ENCODE peak calls at places on chromosomes 4 and X, in nine cellular contexts. I is AG08395; M is germinal center; T is upper lobe of right lung; Q is NCI-H1930; O is neuronal stem cell; R is naive thymus-derived CD8-positive, alpha-beta T cell; B is HCEC 1CT; V is GM04503. E is an unnamed sample.

GRCh38 chr4:4836044-4836443 is 23.4 kb upstream of the MSX1 start:
- DNase-seq in O (no peak), B (no peak), M (no peak), V (no peak), R (no peak), Q (no peak), T (peak), I (no peak), E (no peak)

GRCh38 chr4:53592128-53592527 is 842 bp upstream of the LNX1 start:
- DNase-seq in V (no peak), O (no peak), M (no peak), R (no peak), B (no peak), I (no peak), T (no peak), Q (no peak), E (no peak)

GRCh38 chrX:153477039-153477438 is 6.7 kb upstream of the HAUS7 start:
- DNase-seq in M (no peak), V (no peak), I (peak), T (no peak), Q (no peak), B (peak), R (no peak), O (no peak), E (no peak)

GRCh38 chrX:127519323-127519722 is 532.9 kb downstream of the ACTRT1 start:
- DNase-seq in T (no peak), V (no peak), M (no peak), Q (no peak), I (no peak), O (no peak), R (no peak), B (no peak), E (no peak)

GRCh38 chrX:23292979-23293651 is 41.5 kb upstream of the PTCHD1 start:
- DNase-seq in O (no peak), I (no peak), Q (no peak), M (no peak), V (no peak), T (no peak), R (no peak), B (no peak), E (no peak)

GRCh38 chrX:259692-260355 is 21.4 kb upstream of the PLCXD1 start:
- DNase-seq in M (no peak), Q (no peak), V (no peak), R (no peak), B (no peak), O (no peak), I (no peak), T (peak), E (no peak)

GRCh38 chr4:54055494-54055893 is 8.9 kb downstream of the CHIC2 start:
- DNase-seq in T (no peak), Q (no peak), B (no peak), I (no peak), R (no peak), M (no peak), O (no peak), V (no peak), E (no peak)

GRCh38 chr4:12787261-12787660 is 696.9 kb downstream of the RAB28 start:
- DNase-seq in B (no peak), O (no peak), I (no peak), M (no peak), V (no peak), T (no peak), R (no peak), Q (no peak), E (no peak)

GRCh38 chrX:72621163-72621562 is 48.5 kb upstream of the HDAC8 start:
- DNase-seq in R (no peak), B (peak), T (no peak), V (no peak), M (no peak), Q (no peak), O (no peak), I (no peak), E (no peak)

GRCh38 chrX:51332188-51332942 is at the start of gene NUDT10:
- DNase-seq in Q (peak), T (peak), I (peak), R (peak), O (peak), B (no peak), M (peak), V (no peak), E (peak)

GRCh38 chr4:7425171-7425570 is 9.6 kb downstream of the PSAPL1 start:
- DNase-seq in M (no peak), B (no peak), Q (no peak), I (no peak), V (no peak), O (no peak), T (peak), R (no peak), E (no peak)

GRCh38 chr4:82756061-82756460 is 42.5 kb downstream of the SCD5 start:
- DNase-seq in M (no peak), V (no peak), T (no peak), I (no peak), R (no peak), O (no peak), Q (no peak), B (no peak), E (no peak)

GRCh38 chrX:10415704-10416001 is 204.7 kb downstream of the MID1 start:
- DNase-seq in V (peak), B (peak), M (no peak), R (no peak), I (peak), T (no peak), O (no peak), Q (no peak), E (no peak)

GRCh38 chr4:120843840-120844527 is 78.5 kb downstream of the PRDM5 start:
- DNase-seq in T (peak), M (no peak), B (no peak), O (no peak), Q (no peak), R (no peak), V (no peak), I (no peak), E (no peak)

GRCh38 chrX:5031792-5032191 is 1196.9 kb downstream of the NLGN4X start:
- DNase-seq in Q (no peak), R (no peak), O (no peak), I (no peak), T (no peak), M (no peak), V (no peak), B (no peak), E (no peak)

GRCh38 chrX:42976729-42977366 is 198.9 kb upstream of the PPP1R2C start:
- DNase-seq in B (no peak), I (no peak), V (no peak), Q (no peak), M (no peak), O (no peak), R (no peak), T (no peak), E (no peak)

GRCh38 chr4:72564184-72564583 is 4.8 kb downstream of the ADAMTS3 start:
- DNase-seq in B (peak), O (no peak), I (peak), R (no peak), T (no peak), M (no peak), V (peak), Q (no peak), E (peak)

GRCh38 chrX:16579517-16579916 is 70.4 kb upstream of the S100G start:
- DNase-seq in T (no peak), O (no peak), R (no peak), M (no peak), I (no peak), B (no peak), V (no peak), Q (no peak), E (no peak)

GRCh38 chrX:10971176-10971575 is 140.0 kb upstream of the HCCS start:
- DNase-seq in R (no peak), T (no peak), V (no peak), Q (no peak), I (no peak), B (no peak), M (no peak), O (no peak), E (no peak)

GRCh38 chr4:112938461-112939058 is 110.9 kb upstream of the ANK2 start:
- DNase-seq in Q (peak), T (no peak), M (peak), R (no peak), B (peak), V (no peak), O (peak), I (peak), E (peak)

GRCh38 chr4:184384056-184384809 is 90.1 kb downstream of the IRF2 start:
- DNase-seq in V (peak), R (no peak), B (peak), M (peak), O (no peak), Q (no peak), I (peak), T (no peak), E (peak)

GRCh38 chrX:100995469-100995868 is 26.0 kb downstream of the ARL13A start:
- DNase-seq in V (peak), B (peak), M (no peak), R (no peak), O (no peak), I (peak), Q (no peak), T (no peak), E (peak)

GRCh38 chrX:23662187-23662586 is 5.1 kb upstream of the PRDX4 start:
- DNase-seq in Q (no peak), O (no peak), R (no peak), V (no peak), T (no peak), B (no peak), I (no peak), M (no peak), E (no peak)

GRCh38 chr4:26081795-26082498 is 167.9 kb downstream of the SMIM20 start:
- DNase-seq in O (peak), T (no peak), M (peak), V (no peak), Q (peak), I (peak), R (no peak), B (no peak), E (peak)

GRCh38 chr4:119841361-119841760 is 212.8 kb upstream of the PDE5A start:
- DNase-seq in O (no peak), V (no peak), R (no peak), M (no peak), Q (no peak), B (no peak), T (no peak), I (no peak), E (no peak)

GRCh38 chrX:1444896-1445480 is 7.7 kb downstream of the ASMTL start:
- DNase-seq in Q (no peak), I (no peak), B (no peak), R (no peak), V (no peak), M (no peak), O (no peak), T (peak), E (no peak)

GRCh38 chr4:95539056-95539455 is 9.7 kb downstream of the UNC5C start:
- DNase-seq in Q (no peak), I (no peak), B (no peak), R (no peak), O (no peak), M (no peak), V (no peak), T (no peak), E (no peak)

GRCh38 chr4:27620886-27621285 is 760.2 kb downstream of the STIM2 start:
- DNase-seq in V (no peak), M (no peak), I (no peak), Q (no peak), B (no peak), R (no peak), T (peak), O (no peak), E (no peak)

GRCh38 chrX:140141444-140142029 is 176.2 kb upstream of the CXorf66 start:
- DNase-seq in V (no peak), Q (peak), I (peak), R (no peak), B (no peak), T (no peak), M (peak), O (peak), E (peak)

GRCh38 chr4:139734875-139735380 is 69.3 kb downstream of the MGST2 start:
- DNase-seq in T (peak), M (peak), V (peak), B (peak), I (peak), Q (peak), R (peak), O (peak), E (peak)

GRCh38 chr4:187046471-187046870 is 322.8 kb upstream of the FAT1 start:
- DNase-seq in I (no peak), Q (no peak), M (no peak), B (no peak), R (no peak), T (no peak), O (no peak), V (no peak), E (no peak)